ENCODE peak calls at places on chromosomes 3 and 15, in ten cellular contexts. H, Q, I, P, K, B, C, Z, N and W are unnamed samples.

GRCh38 chr15:72809329-72809728 is 25.8 kb upstream of the ADPGK start:
- DNase-seq in H (no peak), Q (peak), I (no peak), P (no peak), K (no peak), B (no peak), C (no peak), Z (no peak), N (no peak), W (no peak)

GRCh38 chr3:195754906-195755305 is 34.1 kb downstream of the MUC20 start:
- DNase-seq in H (no peak), Q (no peak), I (no peak), P (no peak), K (no peak), B (no peak), C (no peak), Z (no peak), N (no peak), W (no peak)

GRCh38 chr3:18419232-18419631 is 5.9 kb downstream of the SATB1 start:
- DNase-seq in H (no peak), Q (no peak), I (no peak), P (no peak), K (no peak), B (no peak), C (peak), Z (no peak), N (no peak), W (no peak)

GRCh38 chr3:100600181-100601042 is 9.0 kb upstream of the ADGRG7 start:
- DNase-seq in H (no peak), Q (peak), I (no peak), P (no peak), K (no peak), B (no peak), C (no peak), Z (peak), N (no peak), W (no peak)

GRCh38 chr15:73704869-73705645 is 20.9 kb downstream of the CD276 start:
- DNase-seq in H (peak), Q (peak), I (peak), P (peak), K (peak), B (peak), C (peak), Z (peak), N (peak), W (peak)

GRCh38 chr3:65978116-65978515 is 60.6 kb downstream of the MAGI1 start:
- DNase-seq in H (no peak), Q (no peak), I (no peak), P (no peak), K (no peak), B (no peak), C (no peak), Z (no peak), N (no peak), W (no peak)

GRCh38 chr3:33482126-33482525 is 41.9 kb upstream of the UBP1 start:
- DNase-seq in H (no peak), Q (no peak), I (no peak), P (no peak), K (no peak), B (no peak), C (no peak), Z (no peak), N (no peak), W (no peak)

GRCh38 chr3:106688463-106688862 is 688.8 kb upstream of the CCDC54 start:
- DNase-seq in H (no peak), Q (no peak), I (no peak), P (no peak), K (peak), B (no peak), C (no peak), Z (no peak), N (peak), W (no peak)

GRCh38 chr3:102530443-102531195 is 95.8 kb downstream of the ZPLD1 start:
- DNase-seq in H (no peak), Q (no peak), I (no peak), P (no peak), K (no peak), B (no peak), C (no peak), Z (no peak), N (no peak), W (no peak)

GRCh38 chr15:66911131-66911700 is 154.2 kb upstream of the SMAD3 start:
- DNase-seq in H (no peak), Q (no peak), I (no peak), P (no peak), K (no peak), B (no peak), C (no peak), Z (no peak), N (no peak), W (no peak)

GRCh38 chr3:86973440-86973839 is 17.5 kb downstream of the VGLL3 start:
- DNase-seq in H (no peak), Q (no peak), I (no peak), P (peak), K (no peak), B (no peak), C (no peak), Z (no peak), N (no peak), W (no peak)